ENCODE peak calls at places on chromosomes 1 and 21, in four cellular contexts. W is SK-N-SH, P is A549, J is OCI-LY7. Y is an unnamed sample.

GRCh38 chr1:7229186-7229585 is 443.9 kb downstream of the CAMTA1 start:
- DNase-seq in W (no peak), P (no peak), J (no peak), Y (no peak)

GRCh38 chr1:161096015-161096414 is 2.1 kb upstream of the KLHDC9 start:
- DNase-seq in W (no peak), J (no peak), P (no peak), Y (peak; percentile 78)

GRCh38 chr1:241828576-241828975 is 19.4 kb upstream of the EXO1 start:
- DNase-seq in W (peak; percentile 10), J (no peak), P (no peak), Y (no peak)

GRCh38 chr21:26513212-26513611 is 59.9 kb downstream of the CYYR1 start:
- DNase-seq in P (no peak), W (no peak), J (no peak), Y (no peak)

GRCh38 chr1:23020731-23021130 is 1.5 kb downstream of the KDM1A start:
- DNase-seq in J (peak; percentile 9), W (peak; percentile 56), P (no peak), Y (no peak)

GRCh38 chr1:9689011-9689706 is 37.6 kb downstream of the PIK3CD start:
- DNase-seq in W (peak; percentile 94), J (peak; percentile 85), P (peak; percentile 61), Y (peak; percentile 94)

GRCh38 chr1:67687649-67688048 is 2.6 kb downstream of the GADD45A start:
- DNase-seq in P (no peak), W (no peak), J (no peak), Y (no peak)

GRCh38 chr1:27970401-27970800 is 10.6 kb downstream of the XKR8 start:
- DNase-seq in P (no peak), J (no peak), W (no peak), Y (peak; percentile 94)

GRCh38 chr1:169514566-169515270 is 29.0 kb upstream of the SLC19A2 start:
- DNase-seq in W (no peak), J (no peak), P (no peak), Y (no peak)

GRCh38 chr1:173467426-173467825 is 9.7 kb upstream of the PRDX6 start:
- DNase-seq in J (no peak), W (no peak), P (no peak), Y (peak; percentile 77)

GRCh38 chr1:155000475-155000724 is 2.2 kb upstream of the ZBTB7B start:
- DNase-seq in P (no peak), W (no peak), J (no peak), Y (no peak)

GRCh38 chr1:55239548-55239947 is 24.4 kb upstream of the USP24 start:
- DNase-seq in W (no peak), P (no peak), J (no peak), Y (no peak)
- H3K4me3 ChIP-seq in W (no peak overlapping the region), P (no peak overlapping the region), J (no peak overlapping the region), Y (no peak overlapping the region)

DNA sequence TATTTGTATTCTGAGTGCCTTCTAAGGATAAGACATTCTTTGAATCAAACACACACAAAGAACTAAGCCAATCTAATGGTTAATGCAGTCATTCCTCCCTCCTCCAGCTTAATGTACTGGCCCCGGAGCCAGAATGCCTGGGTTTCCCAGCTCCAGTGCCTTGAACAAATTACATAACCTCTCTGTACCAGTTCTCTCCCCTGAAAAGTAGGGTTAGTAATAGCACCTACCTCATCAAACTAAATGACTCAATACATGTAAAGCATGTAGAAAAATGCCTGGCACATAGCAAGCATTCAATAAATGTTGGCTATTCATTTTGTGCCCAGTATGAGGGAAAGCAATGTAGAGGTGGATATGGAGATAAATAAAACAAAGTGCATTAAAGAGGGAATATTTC is 14.0 kb downstream of the C1orf52 start:
- DNase-seq in W (no peak), J (no peak), P (no peak), Y (no peak)
- H3K4me2 ChIP-seq in W (no peak overlapping the region), J (no peak overlapping the region), P (no peak overlapping the region), Y (no peak overlapping the region)

GRCh38 chr1:100847481-100847880 is 47.2 kb downstream of the EXTL2 start:
- DNase-seq in W (no peak), J (no peak), P (no peak), Y (no peak)
- H3K4me3 ChIP-seq in W (peak overlapping the region; percentile 16), J (no peak overlapping the region), P (no peak overlapping the region), Y (peak overlapping the region; percentile 58)

GRCh38 chr1:99764439-99764838 is 2.0 kb downstream of the FRRS1 start:
- DNase-seq in W (no peak), J (no peak), P (no peak), Y (no peak)
- H3K4me2 ChIP-seq in W (no peak overlapping the region), J (peak overlapping the region; percentile 39), P (no peak overlapping the region), Y (no peak overlapping the region)

DNA sequence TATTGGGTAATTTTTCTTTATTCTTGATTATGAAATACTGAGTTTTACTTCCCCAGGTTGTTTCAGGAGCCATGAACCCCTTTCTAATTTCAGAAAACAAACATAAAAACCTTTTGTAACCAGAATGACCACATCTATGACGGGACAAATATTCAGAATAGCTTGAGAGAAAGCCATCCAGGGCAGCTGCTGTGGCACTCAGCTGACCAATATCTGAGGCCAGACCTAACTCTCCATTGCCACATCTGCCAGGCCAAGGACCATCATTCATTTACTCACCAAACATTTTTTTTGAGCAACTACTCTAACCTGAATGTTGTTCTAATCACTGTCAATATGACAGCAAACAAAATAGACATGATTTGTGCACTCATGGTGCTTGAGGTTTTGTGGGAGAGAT is 608.3 kb upstream of the PKN2 start:
- DNase-seq in W (no peak), P (no peak), J (no peak), Y (no peak)
- H3K4me3 ChIP-seq in W (no peak overlapping the region), P (no peak overlapping the region), J (no peak overlapping the region), Y (no peak overlapping the region)

DNA sequence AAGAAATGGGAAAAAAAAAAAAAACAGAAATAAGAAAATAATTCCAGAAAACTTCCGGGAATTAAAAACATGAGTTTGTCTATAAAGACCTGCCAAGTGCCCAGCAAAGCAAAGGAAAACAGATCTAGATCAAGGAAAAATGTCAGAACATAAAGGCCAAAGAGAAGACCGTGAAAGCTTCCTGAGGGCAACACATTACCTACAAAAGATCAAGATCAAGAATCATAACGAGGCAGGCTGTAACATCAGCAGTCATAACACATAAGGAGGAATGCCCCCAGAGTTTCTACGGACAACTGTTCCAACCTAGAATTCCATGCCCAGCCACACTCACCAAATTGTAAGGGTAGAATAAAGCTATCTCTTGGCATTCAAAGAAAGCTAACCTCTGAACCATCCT is 3.8 kb downstream of the CCSAP start:
- DNase-seq in J (no peak), P (no peak), W (no peak), Y (no peak)
- H3K4me2 ChIP-seq in J (peak overlapping the region; percentile 100), P (no peak overlapping the region), W (peak overlapping the region; percentile 11), Y (no peak overlapping the region)

Y was measured in osteoblast.